ENCODE peak calls at places on chromosomes 6 and 20, in nine cellular contexts. Q, N, T, B, W, R, V, A and G are unnamed samples.

GRCh38 chr6:122063761-122064160 is 335.7 kb upstream of the HSF2 start:
- DNase-seq in Q (no peak), N (no peak), T (no peak), B (no peak), W (no peak), R (no peak), V (no peak), A (no peak), G (no peak)

GRCh38 chr6:13181398-13181797 is 146.9 kb downstream of the TBC1D7 start:
- DNase-seq in Q (no peak), N (no peak), T (no peak), B (no peak), W (no peak), R (no peak), V (no peak), A (no peak), G (no peak)

GRCh38 chr6:16438677-16439615 is 200.6 kb downstream of the GMPR start:
- DNase-seq in Q (peak; percentile 57), N (no peak), T (peak; percentile 54), B (no peak), W (no peak), R (no peak), V (no peak), A (peak; percentile 62), G (peak; percentile 13)

GRCh38 chr6:6661684-6662083 is 73.2 kb downstream of the LY86 start:
- DNase-seq in Q (no peak), N (no peak), T (no peak), B (peak; percentile 69), W (no peak), R (no peak), V (no peak), A (peak; percentile 61), G (no peak)

GRCh38 chr6:67300430-67301040 is 1334.5 kb upstream of the ADGRB3 start:
- DNase-seq in Q (no peak), N (peak; percentile 2), T (no peak), B (no peak), W (no peak), R (no peak), V (no peak), A (no peak), G (no peak)

GRCh38 chr20:14807224-14807623 is 469.8 kb upstream of the FLRT3 start:
- DNase-seq in Q (no peak), N (no peak), T (no peak), B (no peak), W (no peak), R (no peak), V (no peak), A (no peak), G (no peak)

GRCh38 chr6:53724501-53724900 is 58.9 kb upstream of the KLHL31 start:
- DNase-seq in Q (no peak), N (no peak), T (peak; percentile 30), B (no peak), W (peak; percentile 38), R (peak; percentile 34), V (no peak), A (no peak), G (no peak)

GRCh38 chr20:45387274-45387673 is 9.1 kb upstream of the TP53TG5 start:
- DNase-seq in Q (no peak), N (no peak), T (no peak), B (no peak), W (no peak), R (no peak), V (no peak), A (no peak), G (no peak)

GRCh38 chr6:80182291-80182690 is 75.8 kb downstream of the BCKDHB start:
- DNase-seq in Q (no peak), N (no peak), T (no peak), B (no peak), W (no peak), R (no peak), V (no peak), A (peak; percentile 36), G (no peak)

GRCh38 chr6:157774153-157775135 is 48.6 kb upstream of the SNX9 start:
- DNase-seq in Q (no peak), N (no peak), T (no peak), B (peak; percentile 82), W (no peak), R (peak; percentile 40), V (no peak), A (no peak), G (no peak)

GRCh38 chr6:84417261-84417660 is 189.8 kb upstream of the CEP162 start:
- DNase-seq in Q (no peak), N (no peak), T (no peak), B (no peak), W (no peak), R (no peak), V (no peak), A (no peak), G (no peak)

GRCh38 chr6:169833258-169833794 is 81.9 kb downstream of the ERMARD start:
- DNase-seq in Q (no peak), N (no peak), T (no peak), B (no peak), W (no peak), R (no peak), V (no peak), A (peak; percentile 21), G (no peak)

DNA sequence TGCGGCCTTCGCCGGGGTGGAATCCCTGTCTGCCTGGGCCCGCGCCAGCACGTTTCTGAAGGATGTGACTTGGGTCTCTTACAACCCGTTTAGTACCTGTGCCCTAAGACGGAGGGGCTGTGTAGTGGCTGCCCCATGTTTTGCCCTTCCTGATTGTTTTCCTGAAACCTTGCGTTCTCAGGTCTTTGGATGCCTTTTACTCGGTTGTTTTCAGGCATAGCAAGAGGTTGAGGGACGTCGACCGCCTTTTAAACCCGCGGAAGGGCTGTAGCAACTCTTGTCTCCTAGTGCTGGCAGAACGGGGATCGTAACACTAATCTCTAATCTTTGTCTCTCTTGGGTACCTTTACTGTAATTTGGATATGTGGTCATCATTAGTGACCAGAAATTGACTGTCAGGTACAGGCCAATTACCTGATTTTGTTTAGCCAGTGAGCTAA is 706 bp upstream of the NANP start:
- DNase-seq in Q (peak; percentile 47), N (no peak), T (no peak), B (no peak), W (no peak), R (no peak), V (no peak), A (no peak), G (no peak)
- H3K4me2 ChIP-seq in Q (peak overlapping the region; percentile 95), N (peak overlapping the region; percentile 89), T (peak overlapping the region; percentile 61), B (peak overlapping the region; percentile 85), W (peak overlapping the region; percentile 95), R (peak overlapping the region; percentile 83), V (peak overlapping the region; percentile 89), A (peak overlapping the region; percentile 96), G (peak overlapping the region; percentile 97)

DNA sequence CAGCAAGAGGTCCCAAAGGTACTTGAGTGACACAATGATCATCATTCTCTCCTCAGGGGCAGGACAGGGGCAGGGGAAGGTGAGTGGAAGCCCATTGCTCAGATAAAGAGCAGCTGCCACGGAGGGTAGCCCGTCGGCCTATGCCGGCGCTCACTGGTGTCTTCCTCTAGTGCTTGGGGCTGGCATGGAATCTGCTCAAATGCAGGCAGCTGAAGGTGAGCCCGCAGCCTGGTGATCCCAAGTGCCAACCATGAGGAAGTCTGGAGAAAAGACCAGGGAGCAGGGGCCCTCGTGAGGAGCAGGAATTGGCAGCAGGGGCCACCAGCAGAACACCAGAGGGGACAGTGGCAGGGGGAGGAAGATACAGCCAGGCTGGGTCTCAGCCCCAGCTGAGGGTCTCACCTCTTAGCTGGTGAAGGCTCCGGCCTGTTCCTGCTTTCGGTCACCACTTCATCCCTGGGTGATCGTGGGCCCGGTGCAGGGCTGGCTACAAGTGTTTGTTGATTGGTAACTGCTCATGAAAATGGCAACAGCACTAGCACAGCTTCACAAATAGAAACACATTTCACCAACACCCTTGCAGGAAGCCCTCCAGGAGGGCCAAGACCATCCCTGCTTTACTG is 24.7 kb downstream of the RBCK1 start:
- DNase-seq in Q (no peak), N (no peak), T (no peak), B (no peak), W (no peak), R (no peak), V (no peak), A (no peak), G (no peak)
- H3K4me2 ChIP-seq in Q (no peak overlapping the region), N (no peak overlapping the region), T (no peak overlapping the region), B (no peak overlapping the region), W (no peak overlapping the region), R (no peak overlapping the region), V (no peak overlapping the region), A (no peak overlapping the region), G (no peak overlapping the region)

DNA sequence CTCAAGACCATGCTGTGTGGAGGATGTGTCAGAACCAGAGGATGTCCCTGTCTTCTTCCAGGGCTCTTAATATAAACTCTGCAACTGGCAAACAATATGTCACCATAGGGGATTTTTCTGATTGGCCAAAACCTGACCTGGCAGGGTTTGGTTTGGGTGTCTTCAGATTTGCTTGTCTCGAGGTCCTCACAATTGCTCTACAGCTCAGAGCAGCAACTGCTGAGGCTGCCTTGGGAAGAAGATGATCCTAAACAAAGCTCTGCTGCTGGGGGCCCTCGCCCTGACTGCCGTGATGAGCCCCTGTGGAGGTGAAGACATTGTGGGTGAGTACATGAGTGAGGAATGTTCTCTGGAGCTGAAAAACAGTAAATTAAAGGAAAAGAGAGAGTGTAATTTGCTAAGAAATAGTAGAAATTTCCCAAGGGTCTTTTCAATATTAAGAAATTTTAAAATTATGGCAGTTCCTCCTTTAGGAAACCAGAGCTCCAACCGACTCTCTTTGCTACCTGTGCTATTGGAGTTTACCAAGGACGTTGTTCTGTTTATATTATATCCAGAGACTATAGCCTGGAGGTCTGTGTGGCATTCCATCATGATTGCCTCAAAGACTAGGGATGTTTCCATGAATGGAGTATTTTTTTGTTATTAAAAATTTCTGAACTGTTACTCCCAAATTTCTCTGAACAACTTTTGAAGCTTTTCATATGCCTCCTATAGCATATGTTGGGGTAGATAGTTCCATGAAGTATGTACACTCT is at the start of gene HLA-DQA2:
- DNase-seq in Q (no peak), N (peak; percentile 62), T (peak; percentile 9), B (no peak), W (no peak), R (no peak), V (no peak), A (no peak), G (no peak)
- H3K4me2 ChIP-seq in Q (no peak within 1 kb of the TSS), N (no peak within 1 kb of the TSS), T (no peak within 1 kb of the TSS), B (no peak within 1 kb of the TSS), W (no peak within 1 kb of the TSS), R (no peak within 1 kb of the TSS), V (no peak within 1 kb of the TSS), A (no peak within 1 kb of the TSS), G (no peak within 1 kb of the TSS)

GRCh38 chr20:38843346-38843745 is 37.8 kb downstream of the PPP1R16B start:
- DNase-seq in Q (no peak), N (no peak), T (no peak), B (no peak), W (no peak), R (no peak), V (no peak), A (no peak), G (no peak)
- H3K4me2 ChIP-seq in Q (no peak overlapping the region), N (peak overlapping the region; percentile 33), T (no peak overlapping the region), B (no peak overlapping the region), W (peak overlapping the region; percentile 13), R (no peak overlapping the region), V (no peak overlapping the region), A (no peak overlapping the region), G (no peak overlapping the region)

DNA sequence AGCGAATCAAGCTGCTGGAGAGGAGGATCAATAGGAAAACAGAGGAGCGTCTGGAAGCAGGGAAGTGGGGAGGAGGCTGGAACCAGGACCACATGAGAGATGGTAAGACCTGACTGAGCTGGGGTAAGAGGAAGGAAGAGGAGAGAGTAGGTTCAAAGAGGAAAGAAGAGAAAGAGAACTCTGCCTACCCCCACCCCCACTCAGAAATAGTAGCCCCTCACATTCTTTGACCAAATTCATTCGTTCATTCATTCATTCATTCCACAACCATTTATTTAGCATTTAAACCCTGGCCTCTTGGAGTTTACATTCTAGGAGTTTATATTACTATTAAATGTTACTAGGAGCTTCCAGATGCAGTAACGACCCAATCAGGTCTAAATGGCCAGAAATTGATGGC is 15.8 kb upstream of the HCK start:
- DNase-seq in Q (no peak), N (no peak), T (no peak), B (no peak), W (no peak), R (no peak), V (no peak), A (no peak), G (no peak)
- H3K4me2 ChIP-seq in Q (peak overlapping the region; percentile 45), N (peak overlapping the region; percentile 18), T (no peak overlapping the region), B (no peak overlapping the region), W (no peak overlapping the region), R (no peak overlapping the region), V (no peak overlapping the region), A (no peak overlapping the region), G (no peak overlapping the region)